ENCODE peak calls at places on chromosomes 7 and 10, in five cellular contexts. Q, U, P, R and X are unnamed samples.

GRCh38 chr7:80879849-80880248 is 39.0 kb downstream of the SEMA3C start:
- DNase-seq in Q (no peak), U (no peak), P (no peak), R (no peak), X (no peak)

GRCh38 chr10:26365681-26366327 is 72.3 kb upstream of the APBB1IP start:
- DNase-seq in Q (no peak), U (no peak), P (no peak), R (no peak), X (no peak)

GRCh38 chr10:46547881-46548780 is 8.3 kb downstream of the GPRIN2 start:
- DNase-seq in Q (no peak), U (no peak), P (no peak), R (no peak), X (peak; percentile 85)

GRCh38 chr7:76343931-76344321 is 14.9 kb downstream of the YWHAG start:
- DNase-seq in Q (no peak), U (no peak), P (no peak), R (no peak), X (no peak)

GRCh38 chr10:3270597-3270996 is 98.0 kb upstream of the PITRM1 start:
- DNase-seq in Q (no peak), U (no peak), P (no peak), R (no peak), X (no peak)

GRCh38 chr10:86946215-86947170 is 10.9 kb downstream of the MMRN2 start:
- DNase-seq in Q (no peak), U (no peak), P (no peak), R (no peak), X (peak; percentile 71)

GRCh38 chr7:101783381-101784181 is 33.8 kb upstream of the CUX1 start:
- DNase-seq in Q (no peak), U (no peak), P (no peak), R (no peak), X (no peak)

GRCh38 chr10:70617798-70618568 is 15.4 kb upstream of the PRF1 start:
- DNase-seq in Q (no peak), U (no peak), P (no peak), R (no peak), X (no peak)

GRCh38 chr10:49667991-49668390 is 11.5 kb upstream of the C10orf53 start:
- DNase-seq in Q (no peak), U (no peak), P (no peak), R (no peak), X (peak; percentile 49)

GRCh38 chr7:128361463-128362441 is at the start of gene PRRT4:
- DNase-seq in Q (peak; percentile 38), U (peak; percentile 72), P (no peak), R (no peak), X (no peak)

GRCh38 chr7:127250312-127251047 is 2.3 kb downstream of the GRM8 start:
- DNase-seq in Q (no peak), U (no peak), P (no peak), R (no peak), X (no peak)

GRCh38 chr7:16668049-16668858 is 22.3 kb downstream of the BZW2 start:
- DNase-seq in Q (peak; percentile 88), U (peak; percentile 44), P (no peak), R (peak; percentile 91), X (no peak)

GRCh38 chr7:66267249-66267648 is 62.1 kb downstream of the TPST1 start:
- DNase-seq in Q (no peak), U (no peak), P (no peak), R (no peak), X (no peak)

GRCh38 chr10:73186266-73186665 is 18.3 kb downstream of the FAM149B1 start:
- DNase-seq in Q (no peak), U (no peak), P (no peak), R (no peak), X (no peak)

GRCh38 chr7:88344956-88345832 is 38.5 kb upstream of the STEAP4 start:
- DNase-seq in Q (no peak), U (peak; percentile 66), P (peak; percentile 23), R (no peak), X (no peak)

GRCh38 chr7:6149996-6150395 is 118.8 kb downstream of the ANKRD61 start:
- DNase-seq in Q (no peak), U (no peak), P (no peak), R (no peak), X (no peak)

GRCh38 chr10:132939957-132940790 is 2.2 kb downstream of the CFAP46 start:
- DNase-seq in Q (peak; percentile 57), U (peak; percentile 85), P (peak; percentile 48), R (peak; percentile 23), X (no peak)

GRCh38 chr7:25860882-25861228 is 291.1 kb upstream of the NFE2L3 start:
- DNase-seq in Q (no peak), U (no peak), P (no peak), R (no peak), X (no peak)